ENCODE peak calls at places on chromosomes 13 and 19, in ten cellular contexts. Z is stomach; K is CD8-positive, alpha-beta memory T cell; N is colonic mucosa; A is endodermal cell; T is kidney; G is left lung; P is SJSA1; X is fibroblast of lung; E is left ventricle myocardium inferior. J is an unnamed sample.
A peak's percentile ranks its signal among the peaks of the same experiment; 100 is the strongest.

GRCh38 chr13:21225841-21226581 is 49.6 kb downstream of the MRPL57 start:
- DNase-seq in Z (no peak), K (no peak), N (no peak), A (no peak), T (no peak), G (no peak), P (no peak), X (no peak), E (no peak), J (no peak)

GRCh38 chr19:2186071-2186846 is 22.5 kb downstream of the DOT1L start:
- DNase-seq in Z (peak; percentile 39), K (no peak), N (peak; percentile 52), A (peak; percentile 70), T (peak; percentile 94), G (no peak), P (peak; percentile 90), X (peak; percentile 97), E (peak; percentile 87), J (no peak)

GRCh38 chr13:46578590-46578975 is 25.6 kb downstream of the LRCH1 start:
- DNase-seq in Z (no peak), K (no peak), N (no peak), A (no peak), T (no peak), G (no peak), P (no peak), X (no peak), E (no peak), J (no peak)

GRCh38 chr19:36027696-36028095 is 5.0 kb downstream of the CLIP3 start:
- DNase-seq in Z (no peak), K (no peak), N (no peak), A (no peak), T (no peak), G (no peak), P (no peak), X (no peak), E (no peak), J (no peak)

GRCh38 chr13:110661256-110661655 is 44.7 kb downstream of the CARS2 start:
- DNase-seq in Z (no peak), K (no peak), N (no peak), A (no peak), T (no peak), G (no peak), P (peak; percentile 40), X (peak; percentile 66), E (no peak), J (no peak)

GRCh38 chr13:46045424-46045823 is 7.1 kb downstream of the ZC3H13 start:
- DNase-seq in Z (no peak), K (no peak), N (no peak), A (no peak), T (no peak), G (no peak), P (no peak), X (no peak), E (no peak), J (no peak)

GRCh38 chr19:12778020-12778904 is 2.9 kb upstream of the HOOK2 start:
- DNase-seq in Z (peak; percentile 79), K (no peak), N (peak; percentile 74), A (peak; percentile 84), T (peak; percentile 94), G (peak; percentile 91), P (peak; percentile 85), X (peak; percentile 83), E (peak; percentile 74), J (no peak)

GRCh38 chr13:49351871-49352270 is 92.0 kb downstream of the CAB39L start:
- DNase-seq in Z (no peak), K (no peak), N (no peak), A (no peak), T (no peak), G (no peak), P (no peak), X (peak; percentile 93), E (no peak), J (no peak)

GRCh38 chr13:76035711-76036110 is 399.6 kb downstream of the LMO7 start:
- DNase-seq in Z (no peak), K (no peak), N (no peak), A (no peak), T (no peak), G (no peak), P (no peak), X (peak; percentile 5), E (no peak), J (no peak)

GRCh38 chr13:91375119-91375729 is 23.2 kb upstream of the GPC5 start:
- DNase-seq in Z (no peak), K (no peak), N (no peak), A (no peak), T (no peak), G (no peak), P (no peak), X (no peak), E (no peak), J (no peak)

GRCh38 chr19:35142531-35143230 is 374 bp upstream of the FXYD7 start:
- DNase-seq in Z (peak; percentile 64), K (peak; percentile 61), N (peak; percentile 70), A (peak; percentile 94), T (peak; percentile 85), G (no peak), P (no peak), X (no peak), E (peak; percentile 40), J (peak; percentile 69)

GRCh38 chr19:35351441-35352176 is 3.9 kb downstream of the FFAR1 start:
- DNase-seq in Z (no peak), K (no peak), N (no peak), A (peak; percentile 43), T (peak; percentile 66), G (peak; percentile 74), P (no peak), X (no peak), E (no peak), J (peak; percentile 3)

GRCh38 chr19:15283141-15283885 is 49.0 kb downstream of the BRD4 start:
- DNase-seq in Z (no peak), K (no peak), N (no peak), A (no peak), T (no peak), G (no peak), P (no peak), X (peak; percentile 82), E (no peak), J (no peak)

GRCh38 chr19:49136771-49137171 is 17.4 kb downstream of the PPFIA3 start:
- DNase-seq in Z (peak; percentile 53), K (no peak), N (peak; percentile 61), A (no peak), T (peak; percentile 95), G (no peak), P (no peak), X (no peak), E (peak; percentile 85), J (no peak)

DNA sequence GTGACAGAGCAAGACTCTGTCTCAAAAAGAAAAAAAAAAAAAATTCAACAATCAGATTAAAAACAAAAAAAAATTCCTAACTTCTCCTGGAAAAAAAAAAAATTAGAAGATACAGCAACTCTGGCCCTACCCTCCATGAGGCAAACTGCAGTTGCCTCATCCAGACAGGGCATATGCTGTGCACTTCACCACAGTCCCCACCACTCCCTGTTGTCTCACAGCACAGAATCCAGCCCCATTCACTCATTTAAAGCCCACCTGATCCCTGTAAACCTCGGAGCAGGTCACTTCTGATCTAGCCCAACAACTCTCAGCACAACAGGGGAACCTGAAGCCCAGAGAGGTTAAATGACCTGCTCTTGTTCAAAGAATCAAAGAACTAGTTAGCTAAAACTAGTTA is 24.9 kb downstream of the RHPN2 start:
- DNase-seq in Z (no peak), K (no peak), N (no peak), A (no peak), T (no peak), G (no peak), P (no peak), X (no peak), E (no peak), J (no peak)
- H3K9me3 ChIP-seq in Z (no peaks in the 10 kb centered on the region), K (no peaks in the 10 kb centered on the region), N (no peaks in the 10 kb centered on the region), A (peaks cover 5% of the 10 kb centered on the region), T (no peaks in the 10 kb centered on the region), G (no peaks in the 10 kb centered on the region), P (no peaks in the 10 kb centered on the region), X (no peaks in the 10 kb centered on the region), E (no peaks in the 10 kb centered on the region), J (no peaks in the 10 kb centered on the region)

GRCh38 chr19:57452307-57452706 is 4.6 kb downstream of the VN1R1 start:
- DNase-seq in Z (no peak), K (no peak), N (no peak), A (no peak), T (no peak), G (no peak), P (no peak), X (no peak), E (no peak), J (no peak)
- H3K9me3 ChIP-seq in Z (peaks cover 84% of the 10 kb centered on the region), K (peaks cover 3% of the 10 kb centered on the region), N (no peaks in the 10 kb centered on the region), A (peaks cover 12% of the 10 kb centered on the region), T (no peaks in the 10 kb centered on the region), G (no peaks in the 10 kb centered on the region), P (peaks cover 10% of the 10 kb centered on the region), X (no peaks in the 10 kb centered on the region), E (peaks cover 82% of the 10 kb centered on the region), J (peaks cover 27% of the 10 kb centered on the region)

GRCh38 chr13:40617801-40618356 is 48.6 kb downstream of the FOXO1 start:
- DNase-seq in Z (no peak), K (no peak), N (no peak), A (no peak), T (no peak), G (no peak), P (no peak), X (no peak), E (no peak), J (no peak)
- H3K9me3 ChIP-seq in Z (no peaks in the 10 kb centered on the region), K (no peaks in the 10 kb centered on the region), N (no peaks in the 10 kb centered on the region), A (peaks cover 1% of the 10 kb centered on the region), T (no peaks in the 10 kb centered on the region), G (no peaks in the 10 kb centered on the region), P (no peaks in the 10 kb centered on the region), X (no peaks in the 10 kb centered on the region), E (no peaks in the 10 kb centered on the region), J (no peaks in the 10 kb centered on the region)

GRCh38 chr13:19157461-19157860 is 24.2 kb downstream of the TUBA3C start:
- DNase-seq in Z (no peak), K (no peak), N (no peak), A (no peak), T (no peak), G (no peak), P (no peak), X (no peak), E (no peak), J (no peak)

GRCh38 chr13:19159181-19159580 is 22.4 kb downstream of the TUBA3C start:
- DNase-seq in Z (no peak), K (no peak), N (no peak), A (no peak), T (no peak), G (no peak), P (no peak), X (no peak), E (no peak), J (no peak)

GRCh38 chr13:19159761-19160420 is 21.7 kb downstream of the TUBA3C start:
- DNase-seq in Z (no peak), K (no peak), N (no peak), A (no peak), T (no peak), G (no peak), P (no peak), X (no peak), E (no peak), J (no peak)

GRCh38 chr13:19158006-19158405 is 23.6 kb downstream of the TUBA3C start:
- DNase-seq in Z (no peak), K (no peak), N (no peak), A (no peak), T (peak; percentile 15), G (no peak), P (no peak), X (no peak), E (no peak), J (no peak)

DNA sequence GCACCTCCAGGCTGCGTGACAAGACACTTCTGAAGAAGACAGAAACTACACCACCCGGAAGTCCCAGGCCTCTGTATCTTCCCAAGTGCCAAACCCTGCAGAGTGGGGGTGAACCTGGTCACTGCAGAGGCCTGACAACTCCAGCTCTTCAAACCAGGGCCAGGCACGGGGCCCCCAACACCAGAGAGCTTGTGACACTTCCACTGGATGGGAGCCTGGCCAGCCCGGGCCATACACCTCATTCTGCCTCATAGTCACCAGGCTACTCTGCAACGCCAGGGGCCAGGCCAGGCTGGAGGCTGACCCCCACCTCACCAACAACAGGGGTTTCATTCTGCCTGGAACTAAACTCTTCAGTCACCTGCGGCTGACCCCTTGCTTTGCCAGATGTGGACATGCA is 23.1 kb downstream of the TUBA3C start:
- DNase-seq in Z (no peak), K (no peak), N (no peak), A (no peak), T (no peak), G (no peak), P (no peak), X (no peak), E (no peak), J (no peak)
- H3K9me3 ChIP-seq in Z (peaks cover 28% of the 10 kb centered on the region), K (no peaks in the 10 kb centered on the region), N (no peaks in the 10 kb centered on the region), A (peaks cover 58% of the 10 kb centered on the region), T (no peaks in the 10 kb centered on the region), G (no peaks in the 10 kb centered on the region), P (no peaks in the 10 kb centered on the region), X (no peaks in the 10 kb centered on the region), E (peaks cover 16% of the 10 kb centered on the region), J (no peaks in the 10 kb centered on the region)

J was measured in T-helper 17 cell.